ENCODE peak calls at places on chromosome 12, in ten cellular contexts. One of them, this sample, is unnamed.

GRCh38 chr12:9869307-9870161 is at the start of gene CLEC2B:
- DNase-seq in adrenal gland: no peak
- DNase-seq in dorsolateral prefrontal cortex: no peak
- DNase-seq in endothelial cell: no peak
- DNase-seq in neural crest cell: no peak
- DNase-seq in glutamatergic neuron: no peak
- DNase-seq in Peyer's patch: no peak
- DNase-seq in neural progenitor cell: peak; percentile 16
- DNase-seq in HFF-Myc: peak; percentile 58
- DNase-seq in sigmoid colon: no peak
- DNase-seq in this sample: no peak

GRCh38 chr12:74620932-74621331 is 83.3 kb downstream of the ATXN7L3B start:
- DNase-seq in glutamatergic neuron: no peak
- DNase-seq in sigmoid colon: no peak
- DNase-seq in adrenal gland: no peak
- DNase-seq in endothelial cell: no peak
- DNase-seq in neural crest cell: no peak
- DNase-seq in Peyer's patch: no peak
- DNase-seq in neural progenitor cell: no peak
- DNase-seq in dorsolateral prefrontal cortex: no peak
- DNase-seq in HFF-Myc: no peak
- DNase-seq in this sample: no peak

GRCh38 chr12:97127061-97127460 is 220.0 kb downstream of the NEDD1 start:
- DNase-seq in adrenal gland: no peak
- DNase-seq in Peyer's patch: no peak
- DNase-seq in neural progenitor cell: peak; percentile 85
- DNase-seq in dorsolateral prefrontal cortex: no peak
- DNase-seq in sigmoid colon: no peak
- DNase-seq in glutamatergic neuron: no peak
- DNase-seq in neural crest cell: no peak
- DNase-seq in HFF-Myc: no peak
- DNase-seq in endothelial cell: no peak
- DNase-seq in this sample: no peak

GRCh38 chr12:5887758-5888157 is 57.3 kb downstream of the ANO2 start:
- DNase-seq in neural crest cell: no peak
- DNase-seq in endothelial cell: no peak
- DNase-seq in adrenal gland: no peak
- DNase-seq in sigmoid colon: no peak
- DNase-seq in dorsolateral prefrontal cortex: no peak
- DNase-seq in glutamatergic neuron: no peak
- DNase-seq in neural progenitor cell: no peak
- DNase-seq in HFF-Myc: no peak
- DNase-seq in Peyer's patch: no peak
- DNase-seq in this sample: no peak

GRCh38 chr12:45762185-45763110 is 32.9 kb downstream of the ARID2 start:
- DNase-seq in endothelial cell: peak; percentile 18
- DNase-seq in dorsolateral prefrontal cortex: no peak
- DNase-seq in Peyer's patch: no peak
- DNase-seq in neural crest cell: no peak
- DNase-seq in glutamatergic neuron: no peak
- DNase-seq in neural progenitor cell: no peak
- DNase-seq in HFF-Myc: peak; percentile 29
- DNase-seq in sigmoid colon: no peak
- DNase-seq in adrenal gland: no peak
- DNase-seq in this sample: no peak

GRCh38 chr12:121159467-121160307 is 27.0 kb downstream of the P2RX7 start:
- DNase-seq in neural crest cell: no peak
- DNase-seq in glutamatergic neuron: no peak
- DNase-seq in Peyer's patch: no peak
- DNase-seq in HFF-Myc: no peak
- DNase-seq in dorsolateral prefrontal cortex: no peak
- DNase-seq in adrenal gland: no peak
- DNase-seq in endothelial cell: no peak
- DNase-seq in sigmoid colon: no peak
- DNase-seq in neural progenitor cell: no peak
- DNase-seq in this sample: no peak

GRCh38 chr12:130205531-130205930 is 43.3 kb downstream of the FZD10 start:
- DNase-seq in HFF-Myc: no peak
- DNase-seq in dorsolateral prefrontal cortex: no peak
- DNase-seq in Peyer's patch: no peak
- DNase-seq in neural progenitor cell: no peak
- DNase-seq in neural crest cell: no peak
- DNase-seq in adrenal gland: no peak
- DNase-seq in endothelial cell: no peak
- DNase-seq in glutamatergic neuron: no peak
- DNase-seq in sigmoid colon: no peak
- DNase-seq in this sample: no peak

GRCh38 chr12:9925746-9926393 is 6.3 kb downstream of the CLEC2A start:
- DNase-seq in Peyer's patch: no peak
- DNase-seq in sigmoid colon: no peak
- DNase-seq in neural crest cell: no peak
- DNase-seq in adrenal gland: peak; percentile 26
- DNase-seq in neural progenitor cell: peak; percentile 75
- DNase-seq in endothelial cell: peak; percentile 7
- DNase-seq in HFF-Myc: no peak
- DNase-seq in dorsolateral prefrontal cortex: no peak
- DNase-seq in glutamatergic neuron: no peak
- DNase-seq in this sample: no peak

GRCh38 chr12:16324772-16325171 is 22.7 kb upstream of the MGST1 start:
- DNase-seq in glutamatergic neuron: no peak
- DNase-seq in neural crest cell: no peak
- DNase-seq in adrenal gland: no peak
- DNase-seq in neural progenitor cell: no peak
- DNase-seq in dorsolateral prefrontal cortex: no peak
- DNase-seq in endothelial cell: no peak
- DNase-seq in sigmoid colon: no peak
- DNase-seq in Peyer's patch: no peak
- DNase-seq in HFF-Myc: no peak
- DNase-seq in this sample: no peak

GRCh38 chr12:1346126-1346525 is 248.3 kb downstream of the FBXL14 start:
- DNase-seq in HFF-Myc: no peak
- DNase-seq in dorsolateral prefrontal cortex: no peak
- DNase-seq in adrenal gland: no peak
- DNase-seq in neural crest cell: no peak
- DNase-seq in sigmoid colon: no peak
- DNase-seq in glutamatergic neuron: no peak
- DNase-seq in endothelial cell: no peak
- DNase-seq in Peyer's patch: no peak
- DNase-seq in neural progenitor cell: no peak
- DNase-seq in this sample: no peak

GRCh38 chr12:109762673-109763191 is 49.1 kb downstream of the FAM222A start:
- DNase-seq in endothelial cell: no peak
- DNase-seq in HFF-Myc: no peak
- DNase-seq in glutamatergic neuron: no peak
- DNase-seq in Peyer's patch: no peak
- DNase-seq in sigmoid colon: peak; percentile 43
- DNase-seq in neural crest cell: no peak
- DNase-seq in neural progenitor cell: no peak
- DNase-seq in dorsolateral prefrontal cortex: peak; percentile 1
- DNase-seq in adrenal gland: peak; percentile 21
- DNase-seq in this sample: peak; percentile 5

GRCh38 chr12:18683603-18684002 is 54.2 kb downstream of the PLCZ1 start:
- DNase-seq in adrenal gland: no peak
- DNase-seq in glutamatergic neuron: no peak
- DNase-seq in Peyer's patch: no peak
- DNase-seq in endothelial cell: no peak
- DNase-seq in neural crest cell: no peak
- DNase-seq in HFF-Myc: no peak
- DNase-seq in sigmoid colon: no peak
- DNase-seq in neural progenitor cell: no peak
- DNase-seq in dorsolateral prefrontal cortex: no peak
- DNase-seq in this sample: no peak

GRCh38 chr12:109777544-109777943 is 55.7 kb downstream of the TRPV4 start:
- DNase-seq in HFF-Myc: peak; percentile 33
- DNase-seq in neural progenitor cell: no peak
- DNase-seq in dorsolateral prefrontal cortex: no peak
- DNase-seq in adrenal gland: peak; percentile 52
- DNase-seq in endothelial cell: no peak
- DNase-seq in glutamatergic neuron: no peak
- DNase-seq in Peyer's patch: no peak
- DNase-seq in sigmoid colon: no peak
- DNase-seq in neural crest cell: no peak
- DNase-seq in this sample: no peak

GRCh38 chr12:113388351-113388750 is 15.3 kb downstream of the SDS start:
- DNase-seq in endothelial cell: no peak
- DNase-seq in neural crest cell: no peak
- DNase-seq in sigmoid colon: no peak
- DNase-seq in dorsolateral prefrontal cortex: no peak
- DNase-seq in Peyer's patch: no peak
- DNase-seq in HFF-Myc: no peak
- DNase-seq in glutamatergic neuron: no peak
- DNase-seq in adrenal gland: no peak
- DNase-seq in neural progenitor cell: no peak
- DNase-seq in this sample: no peak

GRCh38 chr12:76085159-76085868 is 829 bp upstream of the NAP1L1 start:
- DNase-seq in neural progenitor cell: no peak
- DNase-seq in glutamatergic neuron: no peak
- DNase-seq in adrenal gland: peak; percentile 34
- DNase-seq in endothelial cell: no peak
- DNase-seq in dorsolateral prefrontal cortex: no peak
- DNase-seq in Peyer's patch: peak; percentile 31
- DNase-seq in HFF-Myc: no peak
- DNase-seq in neural crest cell: no peak
- DNase-seq in sigmoid colon: no peak
- DNase-seq in this sample: no peak

GRCh38 chr12:110431957-110432587 is 18.1 kb downstream of the ARPC3 start:
- DNase-seq in HFF-Myc: no peak
- DNase-seq in neural progenitor cell: no peak
- DNase-seq in endothelial cell: no peak
- DNase-seq in dorsolateral prefrontal cortex: no peak
- DNase-seq in neural crest cell: no peak
- DNase-seq in adrenal gland: no peak
- DNase-seq in Peyer's patch: no peak
- DNase-seq in sigmoid colon: peak; percentile 41
- DNase-seq in glutamatergic neuron: no peak
- DNase-seq in this sample: no peak

GRCh38 chr12:70427611-70428010 is 61.5 kb downstream of the KCNMB4 start:
- DNase-seq in adrenal gland: no peak
- DNase-seq in neural progenitor cell: no peak
- DNase-seq in dorsolateral prefrontal cortex: no peak
- DNase-seq in neural crest cell: no peak
- DNase-seq in HFF-Myc: no peak
- DNase-seq in Peyer's patch: no peak
- DNase-seq in sigmoid colon: no peak
- DNase-seq in endothelial cell: no peak
- DNase-seq in glutamatergic neuron: no peak
- DNase-seq in this sample: no peak
- TF ChIP-seq CTCF in adrenal gland: no peak
- TF ChIP-seq CTCF in neural progenitor cell: no peak
- TF ChIP-seq CTCF in dorsolateral prefrontal cortex: no peak
- TF ChIP-seq CTCF in neural crest cell: no peak
- TF ChIP-seq CTCF in HFF-Myc: no peak
- TF ChIP-seq CTCF in Peyer's patch: no peak
- TF ChIP-seq CTCF in sigmoid colon: no peak
- TF ChIP-seq CTCF in endothelial cell: no peak
- TF ChIP-seq CTCF in glutamatergic neuron: no peak
- TF ChIP-seq CTCF in this sample: no peak

GRCh38 chr12:84397846-84398245 is 514.8 kb downstream of the SLC6A15 start:
- DNase-seq in adrenal gland: no peak
- DNase-seq in glutamatergic neuron: no peak
- DNase-seq in endothelial cell: no peak
- DNase-seq in Peyer's patch: no peak
- DNase-seq in neural crest cell: no peak
- DNase-seq in HFF-Myc: no peak
- DNase-seq in dorsolateral prefrontal cortex: no peak
- DNase-seq in sigmoid colon: no peak
- DNase-seq in neural progenitor cell: no peak
- DNase-seq in this sample: no peak

GRCh38 chr12:84397279-84397678 is 515.3 kb downstream of the SLC6A15 start:
- DNase-seq in dorsolateral prefrontal cortex: no peak
- DNase-seq in glutamatergic neuron: no peak
- DNase-seq in endothelial cell: no peak
- DNase-seq in sigmoid colon: no peak
- DNase-seq in HFF-Myc: no peak
- DNase-seq in adrenal gland: no peak
- DNase-seq in Peyer's patch: no peak
- DNase-seq in neural crest cell: no peak
- DNase-seq in neural progenitor cell: no peak
- DNase-seq in this sample: no peak
- TF ChIP-seq CTCF in dorsolateral prefrontal cortex: peak; percentile 33
- TF ChIP-seq CTCF in glutamatergic neuron: no peak
- TF ChIP-seq CTCF in endothelial cell: no peak
- TF ChIP-seq CTCF in sigmoid colon: no peak
- TF ChIP-seq CTCF in HFF-Myc: no peak
- TF ChIP-seq CTCF in adrenal gland: peak; percentile 39
- TF ChIP-seq CTCF in Peyer's patch: no peak
- TF ChIP-seq CTCF in neural crest cell: no peak
- TF ChIP-seq CTCF in neural progenitor cell: peak; percentile 7
- TF ChIP-seq CTCF in this sample: peak; percentile 8

GRCh38 chr12:94145231-94145979 is 3.0 kb upstream of the PLXNC1 start:
- DNase-seq in sigmoid colon: no peak
- DNase-seq in dorsolateral prefrontal cortex: no peak
- DNase-seq in glutamatergic neuron: no peak
- DNase-seq in neural progenitor cell: peak; percentile 21
- DNase-seq in Peyer's patch: no peak
- DNase-seq in endothelial cell: no peak
- DNase-seq in neural crest cell: no peak
- DNase-seq in HFF-Myc: peak; percentile 33
- DNase-seq in adrenal gland: no peak
- DNase-seq in this sample: no peak
- TF ChIP-seq CTCF in sigmoid colon: no peak
- TF ChIP-seq CTCF in dorsolateral prefrontal cortex: peak; percentile 56
- TF ChIP-seq CTCF in glutamatergic neuron: no peak
- TF ChIP-seq CTCF in neural progenitor cell: peak; percentile 47
- TF ChIP-seq CTCF in Peyer's patch: peak; percentile 32
- TF ChIP-seq CTCF in endothelial cell: no peak
- TF ChIP-seq CTCF in neural crest cell: peak; percentile 35
- TF ChIP-seq CTCF in HFF-Myc: peak; percentile 43
- TF ChIP-seq CTCF in adrenal gland: peak; percentile 34
- TF ChIP-seq CTCF in this sample: peak; percentile 31

DNA sequence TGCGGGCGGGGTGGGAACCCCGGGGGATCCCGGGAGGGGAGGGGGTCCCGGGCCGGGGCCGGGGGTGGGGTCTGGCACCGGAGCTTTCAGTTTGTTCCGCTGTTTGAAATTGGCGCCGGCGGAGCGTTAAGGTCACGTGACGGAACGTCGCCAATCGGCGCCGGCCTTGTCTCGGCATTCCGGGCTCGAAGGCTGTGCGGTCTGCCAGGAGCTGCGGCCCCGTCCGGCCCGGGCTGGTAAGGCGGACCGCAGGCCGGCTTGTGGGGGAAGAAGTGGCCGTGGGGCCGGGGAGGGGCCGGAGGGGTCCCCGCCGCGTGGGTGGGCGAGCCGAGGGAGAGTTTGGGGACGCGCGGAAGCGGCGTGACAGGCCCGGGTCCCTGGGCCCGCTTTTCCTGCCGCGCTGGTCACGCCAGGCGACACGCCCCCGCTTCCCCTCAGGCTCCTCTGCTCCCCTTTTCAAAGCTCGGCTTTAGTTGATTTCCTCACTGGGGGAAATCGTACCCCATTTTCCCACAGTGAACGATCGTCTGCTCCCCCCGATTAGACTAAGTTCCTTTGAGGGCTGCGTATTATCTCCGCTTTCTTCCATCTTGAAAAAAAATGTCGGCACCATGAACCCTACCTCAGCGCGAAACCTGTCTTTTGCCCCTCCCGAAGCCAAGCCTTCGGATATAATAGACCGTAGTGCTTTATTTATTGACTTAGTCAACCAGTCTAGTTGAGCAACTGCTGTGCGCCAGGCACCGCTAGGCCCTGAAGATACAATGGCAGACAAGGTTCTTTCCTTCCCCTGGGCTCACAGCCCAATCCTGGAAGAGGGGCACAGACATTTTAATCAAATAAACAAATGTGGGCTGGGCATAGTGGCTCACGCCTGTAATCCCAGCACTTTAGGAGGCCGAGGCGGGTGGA is at the start of the genes FOXM1 and RHNO1:
- DNase-seq in sigmoid colon: peak; percentile 95
- DNase-seq in adrenal gland: peak; percentile 93
- DNase-seq in HFF-Myc: no peak
- DNase-seq in glutamatergic neuron: peak; percentile 92
- DNase-seq in dorsolateral prefrontal cortex: peak; percentile 92
- DNase-seq in endothelial cell: peak; percentile 92
- DNase-seq in neural crest cell: peak; percentile 88
- DNase-seq in neural progenitor cell: peak; percentile 96
- DNase-seq in Peyer's patch: peak; percentile 88
- DNase-seq in this sample: peak; percentile 98
- TF ChIP-seq CTCF in sigmoid colon: no peak
- TF ChIP-seq CTCF in adrenal gland: peak; percentile 8
- TF ChIP-seq CTCF in HFF-Myc: no peak
- TF ChIP-seq CTCF in glutamatergic neuron: no peak
- TF ChIP-seq CTCF in dorsolateral prefrontal cortex: peak; percentile 18
- TF ChIP-seq CTCF in endothelial cell: no peak
- TF ChIP-seq CTCF in neural crest cell: no peak
- TF ChIP-seq CTCF in neural progenitor cell: peak; percentile 15
- TF ChIP-seq CTCF in Peyer's patch: peak; percentile 15
- TF ChIP-seq CTCF in this sample: peak; percentile 20

This sample was measured in progenitor cell of endocrine pancreas.